ENCODE peak calls at places on chromosomes 13 and 19, in five cellular contexts. S is Peyer's patch, Q is heart left ventricle, N is tibial artery, D is dorsolateral prefrontal cortex. Y is an unnamed sample.

GRCh38 chr13:80131204-80131603 is 209.7 kb downstream of the SPRY2 start:
- DNase-seq in S (peak; percentile 71), Q (peak; percentile 86), D (peak; percentile 87), N (peak; percentile 75), Y (peak; percentile 81)

GRCh38 chr13:51764184-51765141 is 39.5 kb downstream of the DHRS12 start:
- DNase-seq in S (peak; percentile 78), D (peak; percentile 76), N (peak; percentile 95), Q (peak; percentile 68), Y (peak; percentile 60)

GRCh38 chr13:98157188-98157587 is 14.3 kb downstream of the FARP1 start:
- DNase-seq in S (no peak), Q (no peak), N (no peak), D (no peak), Y (no peak)

GRCh38 chr19:55092423-55093318 is 17.0 kb downstream of the EPS8L1 start:
- DNase-seq in S (no peak), D (no peak), Q (peak; percentile 60), N (no peak), Y (no peak)

GRCh38 chr13:31764556-31764955 is 25.2 kb downstream of the RXFP2 start:
- DNase-seq in S (no peak), D (no peak), Q (no peak), N (no peak), Y (no peak)

GRCh38 chr19:51904331-51905165 is at the start of gene ZNF649:
- DNase-seq in S (peak; percentile 90), D (peak; percentile 67), Q (peak; percentile 91), N (peak; percentile 88), Y (peak; percentile 88)

GRCh38 chr13:110320645-110321044 is 13.6 kb downstream of the COL4A2 start:
- DNase-seq in S (no peak), D (no peak), N (no peak), Q (no peak), Y (no peak)

GRCh38 chr13:80454245-80454644 is 113.3 kb upstream of the SPRY2 start:
- DNase-seq in D (no peak), Q (no peak), N (no peak), S (no peak), Y (no peak)

GRCh38 chr19:55216461-55217198 is 7.3 kb upstream of the PTPRH start:
- DNase-seq in D (peak; percentile 75), S (peak; percentile 91), Q (peak; percentile 89), N (no peak), Y (peak; percentile 90)

GRCh38 chr19:42323473-42323851 is 2.0 kb upstream of the MEGF8 start:
- DNase-seq in Q (no peak), S (peak; percentile 52), D (no peak), N (no peak), Y (no peak)

GRCh38 chr19:39332293-39332692 is 3.5 kb downstream of the GMFG start:
- DNase-seq in D (no peak), S (no peak), N (no peak), Q (no peak), Y (no peak)

GRCh38 chr13:100664171-100664900 is 10.3 kb downstream of the TMTC4 start:
- DNase-seq in D (no peak), N (no peak), S (no peak), Q (no peak), Y (no peak)

GRCh38 chr19:40139533-40140287 is 49.0 kb upstream of the ZNF780A start:
- DNase-seq in Q (no peak), N (no peak), D (no peak), S (no peak), Y (no peak)

GRCh38 chr13:113854238-113855011 is 9.5 kb downstream of the GAS6 start:
- DNase-seq in Q (peak; percentile 73), N (peak; percentile 82), S (peak; percentile 41), D (peak; percentile 54), Y (peak; percentile 49)

GRCh38 chr13:113845055-113845454 is 18.8 kb downstream of the GAS6 start:
- DNase-seq in N (peak; percentile 62), D (peak; percentile 23), Q (peak; percentile 49), S (peak; percentile 58), Y (no peak)

GRCh38 chr19:49441210-49441959 is at the start of gene SLC17A7:
- DNase-seq in S (peak; percentile 57), N (peak; percentile 82), Q (peak; percentile 77), D (no peak), Y (peak; percentile 40)
- H3K4me3 ChIP-seq in S (peak within 1 kb of the TSS; percentile 11), N (peak within 1 kb of the TSS; percentile 57), Q (peak within 1 kb of the TSS; percentile 69), D (peak within 1 kb of the TSS; percentile 68), Y (no peak within 1 kb of the TSS)

GRCh38 chr19:43519436-43520088 is 7.4 kb downstream of the ETHE1 start:
- DNase-seq in N (peak; percentile 77), S (peak; percentile 93), Q (peak; percentile 82), D (peak; percentile 86), Y (peak; percentile 86)
- TF ChIP-seq CTCF in N (peak; percentile 81), S (peak; percentile 92), Q (peak; percentile 96), D (peak; percentile 96), Y (peak; percentile 68)

GRCh38 chr19:7554565-7554964 is 19.0 kb downstream of the PNPLA6 start:
- DNase-seq in Q (no peak), S (no peak), N (no peak), D (no peak), Y (no peak)

GRCh38 chr19:7556696-7557315 is 21.3 kb downstream of the PNPLA6 start:
- DNase-seq in D (no peak), Q (no peak), S (no peak), N (no peak), Y (no peak)

GRCh38 chr19:7552781-7553180 is 17.3 kb downstream of the PNPLA6 start:
- DNase-seq in D (no peak), Q (no peak), N (no peak), S (no peak), Y (no peak)

GRCh38 chr19:7558667-7559066 is 23.1 kb downstream of the PNPLA6 start:
- DNase-seq in S (no peak), D (no peak), N (no peak), Q (no peak), Y (no peak)

GRCh38 chr19:7554990-7555864 is 19.7 kb downstream of the PNPLA6 start:
- DNase-seq in S (no peak), N (no peak), D (no peak), Q (no peak), Y (peak; percentile 62)
- H3K4me3 ChIP-seq in S (no peak overlapping the region), N (no peak overlapping the region), D (no peak overlapping the region), Q (no peak overlapping the region), Y (no peak overlapping the region)

GRCh38 chr13:84263354-84264069 is 381.2 kb upstream of the SLITRK1 start:
- DNase-seq in S (no peak), Q (no peak), N (no peak), D (no peak), Y (no peak)
- TF ChIP-seq CTCF in S (no peak), Q (no peak), N (no peak), D (no peak), Y (no peak)

DNA sequence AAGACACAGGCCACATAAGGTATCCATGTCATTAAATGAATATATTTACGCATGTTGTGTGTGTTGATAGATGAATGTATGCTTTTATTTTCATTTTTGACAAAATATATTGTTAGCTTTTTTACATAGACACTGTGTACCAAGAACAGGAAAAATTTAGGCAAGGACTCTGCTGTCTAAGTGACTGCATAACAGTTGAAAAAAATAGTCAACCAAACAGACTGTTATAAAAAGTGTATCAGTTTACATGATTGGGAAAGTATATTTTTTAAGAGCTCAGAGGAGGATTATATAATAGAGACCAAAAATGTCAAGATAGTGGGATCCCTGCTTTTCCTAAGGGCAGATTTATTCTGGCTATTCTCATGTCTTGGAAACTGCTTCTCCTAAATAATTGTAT is 858.0 kb downstream of the SLITRK1 start:
- DNase-seq in Q (no peak), N (no peak), S (no peak), D (no peak), Y (no peak)
- H3K4me3 ChIP-seq in Q (no peak overlapping the region), N (no peak overlapping the region), S (no peak overlapping the region), D (no peak overlapping the region), Y (no peak overlapping the region)

GRCh38 chr13:108121406-108121805 is 93.9 kb downstream of the LIG4 start:
- DNase-seq in Q (no peak), N (no peak), D (no peak), S (no peak), Y (no peak)
- TF ChIP-seq CTCF in Q (no peak), N (no peak), D (no peak), S (no peak), Y (no peak)

DNA sequence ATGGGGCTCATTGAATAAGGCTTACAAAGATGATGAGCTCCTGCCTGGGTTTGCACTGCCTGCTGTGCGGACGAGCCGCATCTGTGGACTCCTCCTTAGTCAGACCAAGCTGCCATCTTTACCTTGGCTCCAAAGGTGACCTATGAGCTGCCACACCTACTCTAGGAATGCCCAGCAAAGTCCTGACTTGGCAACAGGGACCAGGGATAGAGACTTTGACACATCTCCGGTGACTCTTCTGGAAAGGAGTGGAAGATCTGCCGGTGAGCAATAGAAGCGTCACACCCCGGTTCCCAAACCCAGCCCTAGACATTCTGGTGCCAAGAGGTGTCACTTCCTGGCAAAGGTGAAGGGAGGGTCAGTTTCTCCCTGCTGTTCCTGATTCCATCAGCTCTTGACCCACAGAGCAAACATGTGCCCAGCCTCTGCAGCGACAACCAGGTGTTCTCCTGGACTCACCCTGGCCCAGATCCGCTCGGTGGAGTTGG is 50.2 kb upstream of the GTF3A start:
- DNase-seq in S (peak; percentile 80), D (no peak), Q (no peak), N (no peak), Y (no peak)
- H3K4me3 ChIP-seq in S (no peak overlapping the region), D (no peak overlapping the region), Q (no peak overlapping the region), N (no peak overlapping the region), Y (no peak overlapping the region)

DNA sequence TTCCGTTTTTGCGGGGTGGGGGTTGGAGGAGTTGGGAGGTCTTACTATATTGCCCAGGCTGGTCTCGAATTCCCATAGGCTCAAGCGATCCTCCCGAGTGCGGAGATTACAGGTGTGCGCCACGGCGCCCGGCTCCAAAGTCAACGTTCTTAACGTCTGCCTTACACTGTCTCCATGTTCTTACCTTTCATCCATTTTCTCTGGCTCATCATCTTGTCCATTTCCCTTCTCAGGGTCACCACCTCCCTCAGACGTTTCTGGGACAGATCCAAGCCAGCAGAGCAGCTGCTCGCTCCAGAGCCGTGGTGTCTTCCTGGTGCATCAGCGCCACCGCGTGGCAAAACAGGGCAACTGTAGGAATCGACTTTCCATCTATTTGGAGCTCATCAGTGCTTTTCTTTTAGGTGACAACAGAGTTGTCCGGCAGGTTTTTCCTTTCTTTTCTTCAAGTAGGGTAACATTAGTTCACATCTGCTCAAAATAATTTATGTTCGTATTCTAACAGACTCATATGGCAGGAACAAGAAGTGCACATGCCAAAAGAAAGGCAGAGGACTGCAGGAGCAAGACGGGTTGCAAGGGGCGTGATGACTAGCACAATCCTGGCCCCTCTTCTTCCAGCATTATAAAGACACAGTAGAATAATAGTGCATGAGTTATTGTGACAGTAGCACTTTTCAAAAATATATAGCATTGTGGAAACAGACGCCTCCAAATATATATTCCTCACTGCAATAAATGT is 103.1 kb upstream of the ABCC4 start:
- DNase-seq in Q (peak; percentile 90), D (peak; percentile 87), N (peak; percentile 83), S (peak; percentile 91), Y (peak; percentile 82)
- TF ChIP-seq CTCF in Q (peak; percentile 95), D (peak; percentile 92), N (peak; percentile 89), S (peak; percentile 93), Y (peak; percentile 78)

GRCh38 chr13:107867701-107868661 is 347.4 kb downstream of the LIG4 start:
- DNase-seq in S (no peak), Q (no peak), D (peak; percentile 40), N (no peak), Y (no peak)
- H3K4me3 ChIP-seq in S (no peak overlapping the region), Q (peak overlapping the region; percentile 51), D (peak overlapping the region; percentile 72), N (peak overlapping the region; percentile 44), Y (no peak overlapping the region)

Y was measured in mucosa of descending colon.